ENCODE peak calls at places on chromosome 13, in four cellular contexts. One of them, this sample, is unnamed.

GRCh38 chr13:33893559-33893958 is 75.6 kb downstream of the RFC3 start:
- DNase-seq in K562: no peak
- DNase-seq in SK-N-SH: no peak
- DNase-seq in H1: no peak
- DNase-seq in this sample: no peak

GRCh38 chr13:37342205-37342604 is 236.7 kb upstream of the CSNK1A1L start:
- DNase-seq in SK-N-SH: no peak
- DNase-seq in K562: no peak
- DNase-seq in H1: no peak
- DNase-seq in this sample: no peak

GRCh38 chr13:106997219-106997618 is 429.3 kb upstream of the ARGLU1 start:
- DNase-seq in K562: no peak
- DNase-seq in SK-N-SH: no peak
- DNase-seq in H1: no peak
- DNase-seq in this sample: no peak

GRCh38 chr13:60418954-60419353 is 21.9 kb downstream of the TDRD3 start:
- DNase-seq in SK-N-SH: no peak
- DNase-seq in H1: no peak
- DNase-seq in K562: no peak
- DNase-seq in this sample: no peak

GRCh38 chr13:26280295-26280694 is 26.4 kb downstream of the CDK8 start:
- DNase-seq in K562: no peak
- DNase-seq in SK-N-SH: no peak
- DNase-seq in H1: no peak
- DNase-seq in this sample: no peak

GRCh38 chr13:91141619-91142061 is 205.8 kb upstream of the MIR17HG start:
- DNase-seq in H1: no peak
- DNase-seq in SK-N-SH: no peak
- DNase-seq in K562: no peak
- DNase-seq in this sample: no peak

GRCh38 chr13:63455938-63456337 is 2040.3 kb upstream of the PCDH20 start:
- DNase-seq in H1: no peak
- DNase-seq in SK-N-SH: peak; percentile 4
- DNase-seq in K562: peak; percentile 4
- DNase-seq in this sample: no peak

GRCh38 chr13:26760835-26761582 is 423 bp upstream of the GPR12 start:
- DNase-seq in K562: no peak
- DNase-seq in H1: no peak
- DNase-seq in SK-N-SH: peak; percentile 71
- DNase-seq in this sample: peak; percentile 23

GRCh38 chr13:109576331-109576813 is 210.0 kb downstream of the IRS2 start:
- DNase-seq in K562: no peak
- DNase-seq in SK-N-SH: no peak
- DNase-seq in H1: no peak
- DNase-seq in this sample: no peak

GRCh38 chr13:35470671-35471465 is 5.6 kb downstream of the MAB21L1 start:
- DNase-seq in H1: peak; percentile 80
- DNase-seq in K562: no peak
- DNase-seq in SK-N-SH: peak; percentile 80
- DNase-seq in this sample: peak; percentile 72
- TF ChIP-seq TEAD4 in H1: no peak
- TF ChIP-seq TEAD4 in K562: no peak
- TF ChIP-seq TEAD4 in SK-N-SH: no peak
- TF ChIP-seq TEAD4 in this sample: no peak

GRCh38 chr13:51452391-51453307 is at the start of gene INTS6:
- DNase-seq in K562: peak; percentile 82
- DNase-seq in SK-N-SH: peak; percentile 98
- DNase-seq in H1: peak; percentile 99
- DNase-seq in this sample: peak; percentile 99

GRCh38 chr13:51453959-51454703 is 1.3 kb upstream of the INTS6 start:
- DNase-seq in SK-N-SH: peak; percentile 51
- DNase-seq in H1: no peak
- DNase-seq in K562: peak; percentile 8
- DNase-seq in this sample: no peak

GRCh38 chr13:51451134-51451466 is 1.7 kb downstream of the INTS6 start:
- DNase-seq in SK-N-SH: no peak
- DNase-seq in H1: no peak
- DNase-seq in K562: no peak
- DNase-seq in this sample: no peak

GRCh38 chr13:51453308-51453958 is 597 bp upstream of the INTS6 start:
- DNase-seq in H1: no peak
- DNase-seq in SK-N-SH: peak; percentile 84
- DNase-seq in K562: peak; percentile 68
- DNase-seq in this sample: peak; percentile 66

GRCh38 chr13:51451467-51452390 is 1.1 kb downstream of the INTS6 start:
- DNase-seq in H1: peak; percentile 77
- DNase-seq in SK-N-SH: peak; percentile 81
- DNase-seq in K562: peak; percentile 69
- DNase-seq in this sample: peak; percentile 83
- TF ChIP-seq TEAD4 in H1: no peak
- TF ChIP-seq TEAD4 in SK-N-SH: no peak
- TF ChIP-seq TEAD4 in K562: no peak
- TF ChIP-seq TEAD4 in this sample: no peak

GRCh38 chr13:21738636-21739035 is 67.8 kb downstream of the FGF9 start:
- DNase-seq in H1: no peak
- DNase-seq in K562: no peak
- DNase-seq in SK-N-SH: no peak
- DNase-seq in this sample: no peak

GRCh38 chr13:21735621-21736401 is 64.9 kb downstream of the FGF9 start:
- DNase-seq in SK-N-SH: no peak
- DNase-seq in K562: no peak
- DNase-seq in H1: no peak
- DNase-seq in this sample: no peak

GRCh38 chr13:21733475-21734311 is 62.8 kb downstream of the FGF9 start:
- DNase-seq in H1: no peak
- DNase-seq in SK-N-SH: no peak
- DNase-seq in K562: no peak
- DNase-seq in this sample: no peak

GRCh38 chr13:21736926-21737325 is 66.1 kb downstream of the FGF9 start:
- DNase-seq in H1: no peak
- DNase-seq in K562: no peak
- DNase-seq in SK-N-SH: no peak
- DNase-seq in this sample: no peak

GRCh38 chr13:21734961-21735360 is 64.1 kb downstream of the FGF9 start:
- DNase-seq in H1: no peak
- DNase-seq in K562: no peak
- DNase-seq in SK-N-SH: no peak
- DNase-seq in this sample: no peak
- TF ChIP-seq TEAD4 in H1: no peak
- TF ChIP-seq TEAD4 in K562: no peak
- TF ChIP-seq TEAD4 in SK-N-SH: no peak
- TF ChIP-seq TEAD4 in this sample: no peak

DNA sequence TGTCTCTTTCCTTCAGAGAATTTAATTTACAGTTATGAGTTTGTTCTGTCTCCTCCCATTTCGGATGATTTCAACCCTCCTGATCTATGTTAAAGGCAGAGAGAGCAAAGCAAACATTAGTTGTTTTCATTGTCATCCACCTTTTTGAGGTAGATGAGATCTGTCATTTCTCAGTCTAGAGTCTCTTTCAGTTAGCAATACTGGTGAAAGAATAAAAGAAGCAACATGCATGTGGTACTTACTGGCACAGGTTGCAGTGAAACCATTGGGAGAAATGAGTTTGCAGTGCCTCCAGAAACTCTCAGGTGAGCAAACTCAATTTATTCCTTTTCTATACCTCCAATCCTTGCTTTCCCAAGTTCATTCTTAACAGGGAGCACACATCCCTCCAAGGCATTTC is 99.4 kb downstream of the RBM26 start:
- DNase-seq in SK-N-SH: no peak
- DNase-seq in H1: no peak
- DNase-seq in K562: no peak
- DNase-seq in this sample: no peak
- TF ChIP-seq TEAD4 in SK-N-SH: no peak
- TF ChIP-seq TEAD4 in H1: no peak
- TF ChIP-seq TEAD4 in K562: no peak
- TF ChIP-seq TEAD4 in this sample: no peak

GRCh38 chr13:112447761-112448603 is 71.8 kb downstream of the SPACA7 start:
- DNase-seq in H1: no peak
- DNase-seq in SK-N-SH: peak; percentile 18
- DNase-seq in K562: no peak
- DNase-seq in this sample: no peak

GRCh38 chr13:112446867-112447266 is 70.7 kb downstream of the SPACA7 start:
- DNase-seq in SK-N-SH: peak; percentile 23
- DNase-seq in H1: no peak
- DNase-seq in K562: no peak
- DNase-seq in this sample: no peak

GRCh38 chr13:112448621-112449544 is 72.7 kb downstream of the SPACA7 start:
- DNase-seq in K562: no peak
- DNase-seq in SK-N-SH: peak; percentile 12
- DNase-seq in H1: no peak
- DNase-seq in this sample: no peak

GRCh38 chr13:112446347-112446861 is 70.2 kb downstream of the SPACA7 start:
- DNase-seq in H1: no peak
- DNase-seq in SK-N-SH: peak; percentile 24
- DNase-seq in K562: no peak
- DNase-seq in this sample: no peak

DNA sequence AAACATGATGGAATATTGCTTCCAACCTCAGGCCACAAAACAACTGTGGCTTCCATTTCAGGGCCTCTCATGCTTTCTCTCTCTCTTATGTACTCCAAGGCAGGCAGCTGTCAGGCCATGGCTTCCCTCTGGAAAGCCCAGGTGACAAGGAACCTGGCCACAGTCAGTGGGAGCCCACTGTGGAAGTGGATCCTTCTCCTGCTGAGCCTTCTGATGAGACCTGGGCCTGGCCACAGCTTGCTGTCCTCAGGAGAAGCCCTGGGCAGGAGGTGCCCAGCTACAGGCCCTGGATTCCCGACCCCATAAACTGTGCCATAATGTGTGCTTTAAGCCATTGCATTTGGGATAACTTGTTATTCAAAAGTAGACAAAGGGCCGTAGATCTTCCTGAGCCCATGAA is 71.2 kb downstream of the SPACA7 start:
- DNase-seq in H1: no peak
- DNase-seq in K562: no peak
- DNase-seq in SK-N-SH: no peak
- DNase-seq in this sample: no peak
- TF ChIP-seq TEAD4 in H1: no peak
- TF ChIP-seq TEAD4 in K562: no peak
- TF ChIP-seq TEAD4 in SK-N-SH: no peak
- TF ChIP-seq TEAD4 in this sample: no peak

This sample was measured in WTC11.